ENCODE peak calls at places on chromosome 5, in four cellular contexts. One of them, this sample, is unnamed.

GRCh38 chr5:139863361-139863760 is 67.8 kb downstream of the PSD2 start:
- DNase-seq in mucosa of descending colon: no peak
- DNase-seq in osteoblast: no peak
- DNase-seq in astrocyte: no peak
- DNase-seq in this sample: peak; percentile 76

GRCh38 chr5:15014809-15015208 is 143.2 kb upstream of the ANKH start:
- DNase-seq in mucosa of descending colon: no peak
- DNase-seq in osteoblast: no peak
- DNase-seq in astrocyte: peak; percentile 64
- DNase-seq in this sample: no peak

GRCh38 chr5:120765189-120765588 is 301.1 kb downstream of the PRR16 start:
- DNase-seq in mucosa of descending colon: no peak
- DNase-seq in osteoblast: no peak
- DNase-seq in astrocyte: no peak
- DNase-seq in this sample: no peak

GRCh38 chr5:138905541-138905940 is 30.4 kb upstream of the LRRTM2 start:
- DNase-seq in mucosa of descending colon: no peak
- DNase-seq in osteoblast: peak; percentile 57
- DNase-seq in astrocyte: peak; percentile 80
- DNase-seq in this sample: no peak

GRCh38 chr5:74149395-74149794 is 491.1 kb downstream of the ENC1 start:
- DNase-seq in mucosa of descending colon: no peak
- DNase-seq in osteoblast: no peak
- DNase-seq in astrocyte: peak; percentile 90
- DNase-seq in this sample: peak; percentile 69

GRCh38 chr5:89707891-89708290 is 701.7 kb downstream of the CETN3 start:
- DNase-seq in mucosa of descending colon: no peak
- DNase-seq in osteoblast: no peak
- DNase-seq in astrocyte: no peak
- DNase-seq in this sample: no peak

GRCh38 chr5:675111-675875 is 17.9 kb downstream of the TPPP start:
- DNase-seq in mucosa of descending colon: no peak
- DNase-seq in osteoblast: peak; percentile 46
- DNase-seq in astrocyte: no peak
- DNase-seq in this sample: no peak

GRCh38 chr5:105508519-105508918 is 1945.9 kb upstream of the NUDT12 start:
- DNase-seq in mucosa of descending colon: no peak
- DNase-seq in osteoblast: no peak
- DNase-seq in astrocyte: peak; percentile 24
- DNase-seq in this sample: no peak

GRCh38 chr5:152560508-152561137 is 155.5 kb upstream of the NMUR2 start:
- DNase-seq in mucosa of descending colon: no peak
- DNase-seq in osteoblast: no peak
- DNase-seq in astrocyte: peak; percentile 21
- DNase-seq in this sample: peak; percentile 70

GRCh38 chr5:36393656-36394438 is 92.1 kb upstream of the RANBP3L start:
- DNase-seq in mucosa of descending colon: no peak
- DNase-seq in osteoblast: no peak
- DNase-seq in astrocyte: no peak
- DNase-seq in this sample: no peak

GRCh38 chr5:76337949-76338589 is 65.0 kb upstream of the IQGAP2 start:
- DNase-seq in mucosa of descending colon: no peak
- DNase-seq in osteoblast: no peak
- DNase-seq in astrocyte: peak; percentile 70
- DNase-seq in this sample: no peak

GRCh38 chr5:88821161-88821560 is 61.8 kb downstream of the MEF2C start:
- DNase-seq in mucosa of descending colon: no peak
- DNase-seq in osteoblast: no peak
- DNase-seq in astrocyte: no peak
- DNase-seq in this sample: no peak

GRCh38 chr5:156330141-156330870 is 3.3 kb downstream of the SGCD start:
- DNase-seq in mucosa of descending colon: no peak
- DNase-seq in osteoblast: peak; percentile 78
- DNase-seq in astrocyte: peak; percentile 26
- DNase-seq in this sample: no peak

GRCh38 chr5:134124289-134125194 is 10.1 kb downstream of the TCF7 start:
- DNase-seq in mucosa of descending colon: no peak
- DNase-seq in osteoblast: peak; percentile 96
- DNase-seq in astrocyte: peak; percentile 71
- DNase-seq in this sample: no peak

GRCh38 chr5:122863240-122863639 is 17.8 kb downstream of the SNX24 start:
- DNase-seq in mucosa of descending colon: no peak
- DNase-seq in osteoblast: no peak
- DNase-seq in astrocyte: no peak
- DNase-seq in this sample: no peak

GRCh38 chr5:122863721-122864120 is 18.3 kb downstream of the SNX24 start:
- DNase-seq in mucosa of descending colon: no peak
- DNase-seq in osteoblast: no peak
- DNase-seq in astrocyte: no peak
- DNase-seq in this sample: no peak

GRCh38 chr5:122864400-122864799 is 19.0 kb downstream of the SNX24 start:
- DNase-seq in mucosa of descending colon: no peak
- DNase-seq in osteoblast: no peak
- DNase-seq in astrocyte: no peak
- DNase-seq in this sample: no peak

GRCh38 chr5:122858451-122858850 is 13.0 kb downstream of the SNX24 start:
- DNase-seq in mucosa of descending colon: no peak
- DNase-seq in osteoblast: no peak
- DNase-seq in astrocyte: peak; percentile 23
- DNase-seq in this sample: no peak
- H3K4me3 ChIP-seq in mucosa of descending colon: no peak overlapping the region
- H3K4me3 ChIP-seq in osteoblast: no peak overlapping the region
- H3K4me3 ChIP-seq in astrocyte: no peak overlapping the region
- H3K4me3 ChIP-seq in this sample: no peak overlapping the region

DNA sequence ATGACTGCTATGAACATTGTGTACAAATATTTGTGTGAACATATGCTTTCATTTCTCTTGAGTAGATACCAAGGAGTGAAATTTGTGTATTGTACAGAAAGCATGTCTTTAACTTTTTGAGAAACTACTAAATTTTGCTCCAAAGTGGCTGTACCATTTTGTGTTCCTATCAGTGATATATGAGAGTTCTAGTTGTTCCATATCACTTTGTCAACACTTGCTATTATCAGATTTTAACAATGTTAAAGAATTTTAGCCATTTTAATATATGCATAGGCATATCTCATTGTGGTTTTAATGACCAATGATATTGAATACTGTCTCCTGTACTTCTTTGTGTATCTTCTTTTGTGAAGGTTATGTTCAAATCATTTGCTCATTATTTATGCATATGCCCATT is 142.9 kb upstream of the NR3C1 start:
- DNase-seq in mucosa of descending colon: no peak
- DNase-seq in osteoblast: no peak
- DNase-seq in astrocyte: no peak
- DNase-seq in this sample: no peak
- H3K4me3 ChIP-seq in mucosa of descending colon: no peak overlapping the region
- H3K4me3 ChIP-seq in osteoblast: no peak overlapping the region
- H3K4me3 ChIP-seq in astrocyte: no peak overlapping the region
- H3K4me3 ChIP-seq in this sample: no peak overlapping the region

GRCh38 chr5:135439426-135440205 is 7.5 kb downstream of the DCANP1 start:
- DNase-seq in mucosa of descending colon: no peak
- DNase-seq in osteoblast: peak; percentile 17
- DNase-seq in astrocyte: no peak
- DNase-seq in this sample: peak; percentile 48

GRCh38 chr5:135437796-135438560 is 9.2 kb downstream of the DCANP1 start:
- DNase-seq in mucosa of descending colon: no peak
- DNase-seq in osteoblast: peak; percentile 92
- DNase-seq in astrocyte: peak; percentile 91
- DNase-seq in this sample: peak; percentile 64

GRCh38 chr5:135436856-135437795 is 10.0 kb downstream of the DCANP1 start:
- DNase-seq in mucosa of descending colon: no peak
- DNase-seq in osteoblast: peak; percentile 67
- DNase-seq in astrocyte: peak; percentile 32
- DNase-seq in this sample: no peak

GRCh38 chr5:135441256-135441915 is 5.8 kb downstream of the DCANP1 start:
- DNase-seq in mucosa of descending colon: no peak
- DNase-seq in osteoblast: no peak
- DNase-seq in astrocyte: no peak
- DNase-seq in this sample: peak; percentile 50

DNA sequence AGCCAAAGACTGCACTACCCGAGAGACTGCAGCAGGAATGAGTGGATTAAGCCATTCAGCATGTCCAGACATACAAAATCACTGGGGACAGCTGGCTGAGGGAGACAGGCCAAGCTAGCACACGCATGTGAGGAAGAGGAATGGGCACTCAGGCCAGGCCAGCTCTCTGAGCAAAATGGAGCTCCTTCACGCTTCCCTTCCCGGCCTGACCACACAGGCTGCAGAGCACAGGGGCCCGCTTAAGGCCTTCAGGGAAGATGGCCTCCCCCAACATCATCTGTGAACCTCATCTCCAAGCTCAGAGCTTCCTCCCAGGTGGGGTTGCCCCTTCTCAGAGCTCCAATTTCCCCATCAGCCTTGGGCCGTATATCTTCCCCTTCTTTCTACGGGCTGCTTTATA is 8.4 kb downstream of the DCANP1 start:
- DNase-seq in mucosa of descending colon: no peak
- DNase-seq in osteoblast: peak; percentile 15
- DNase-seq in astrocyte: no peak
- DNase-seq in this sample: no peak
- H3K4me3 ChIP-seq in mucosa of descending colon: no peak overlapping the region
- H3K4me3 ChIP-seq in osteoblast: no peak overlapping the region
- H3K4me3 ChIP-seq in astrocyte: no peak overlapping the region
- H3K4me3 ChIP-seq in this sample: no peak overlapping the region

GRCh38 chr5:128536861-128537305 is 1.2 kb downstream of the FBN2 start:
- DNase-seq in mucosa of descending colon: peak; percentile 36
- DNase-seq in osteoblast: peak; percentile 29
- DNase-seq in astrocyte: no peak
- DNase-seq in this sample: no peak

GRCh38 chr5:128537306-128537998 is 593 bp downstream of the FBN2 start:
- DNase-seq in mucosa of descending colon: peak; percentile 41
- DNase-seq in osteoblast: peak; percentile 89
- DNase-seq in astrocyte: peak; percentile 34
- DNase-seq in this sample: peak; percentile 68

GRCh38 chr5:128538249-128539037 is 398 bp upstream of the FBN2 start:
- DNase-seq in mucosa of descending colon: peak; percentile 60
- DNase-seq in osteoblast: peak; percentile 89
- DNase-seq in astrocyte: peak; percentile 62
- DNase-seq in this sample: peak; percentile 73

GRCh38 chr5:128539038-128539429 is 989 bp upstream of the FBN2 start:
- DNase-seq in mucosa of descending colon: no peak
- DNase-seq in osteoblast: peak; percentile 76
- DNase-seq in astrocyte: no peak
- DNase-seq in this sample: peak; percentile 48

DNA sequence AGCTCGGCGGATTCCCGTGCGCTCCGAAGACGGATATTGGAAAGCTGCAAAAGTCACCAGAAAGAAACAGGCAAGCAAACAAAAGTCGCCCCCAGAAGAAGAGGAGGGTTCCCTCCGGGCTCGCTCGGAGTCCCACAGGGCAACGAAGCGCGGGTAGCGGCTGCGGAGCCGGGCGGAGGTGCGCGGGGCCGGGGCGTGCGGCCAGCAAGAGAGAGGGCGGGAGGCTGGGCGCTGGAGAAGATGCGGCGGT is at the start of gene FBN2:
- DNase-seq in mucosa of descending colon: no peak
- DNase-seq in osteoblast: no peak
- DNase-seq in astrocyte: no peak
- DNase-seq in this sample: no peak
- H3K4me3 ChIP-seq in mucosa of descending colon: peak within 1 kb of the TSS; percentile 9
- H3K4me3 ChIP-seq in osteoblast: peak within 1 kb of the TSS; percentile 75
- H3K4me3 ChIP-seq in astrocyte: peak within 1 kb of the TSS; percentile 75
- H3K4me3 ChIP-seq in this sample: peak within 1 kb of the TSS; percentile 43

GRCh38 chr5:102800427-102800826 is 45.3 kb downstream of the PAM start:
- DNase-seq in mucosa of descending colon: no peak
- DNase-seq in osteoblast: no peak
- DNase-seq in astrocyte: no peak
- DNase-seq in this sample: no peak
- H3K4me3 ChIP-seq in mucosa of descending colon: no peak overlapping the region
- H3K4me3 ChIP-seq in osteoblast: no peak overlapping the region
- H3K4me3 ChIP-seq in astrocyte: no peak overlapping the region
- H3K4me3 ChIP-seq in this sample: no peak overlapping the region

DNA sequence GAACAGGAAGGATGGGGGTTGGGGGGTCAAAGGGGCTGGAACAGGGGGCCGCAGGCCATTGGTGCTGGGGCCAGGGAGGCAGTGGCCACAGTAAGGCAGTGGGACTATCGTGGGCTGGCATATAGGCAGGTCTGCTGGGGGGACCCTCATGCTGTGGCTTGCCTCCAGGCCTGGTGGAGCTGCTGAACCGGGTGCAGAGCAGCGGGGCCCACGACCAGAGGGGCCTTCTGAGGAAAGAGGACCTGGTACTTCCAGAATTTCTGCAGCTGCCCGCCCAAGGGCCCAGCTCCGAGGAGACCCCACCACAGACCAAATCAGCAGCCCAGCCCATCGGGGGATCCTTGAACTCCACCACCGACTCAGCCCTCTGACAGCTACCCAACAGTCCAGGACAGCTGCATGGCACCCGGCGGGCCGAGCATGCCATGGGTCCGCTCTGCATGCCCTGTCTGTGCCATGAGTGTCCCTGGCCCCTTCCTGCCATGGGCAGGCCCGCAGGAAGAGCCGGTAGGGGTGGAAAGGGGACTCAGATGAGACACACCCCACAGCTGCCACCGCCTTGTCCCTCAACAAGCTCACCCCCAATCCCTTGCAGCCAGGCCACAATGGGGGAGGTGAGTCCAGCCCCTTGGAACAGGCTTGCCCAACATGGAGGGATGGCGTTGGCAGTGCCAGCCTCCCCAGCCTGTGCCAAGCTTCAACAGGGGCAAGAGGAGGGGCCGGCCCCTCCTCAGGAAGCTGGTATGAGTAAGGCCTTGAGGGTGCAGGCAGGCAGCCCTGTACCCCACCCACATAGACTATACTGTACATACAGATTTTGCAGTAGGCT is 12.3 kb upstream of the SLC34A1 start:
- DNase-seq in mucosa of descending colon: no peak
- DNase-seq in osteoblast: peak; percentile 57
- DNase-seq in astrocyte: no peak
- DNase-seq in this sample: no peak
- H3K4me3 ChIP-seq in mucosa of descending colon: no peak overlapping the region
- H3K4me3 ChIP-seq in osteoblast: peak overlapping the region; percentile 73
- H3K4me3 ChIP-seq in astrocyte: no peak overlapping the region
- H3K4me3 ChIP-seq in this sample: no peak overlapping the region

GRCh38 chr5:84715686-84716085 is 331.0 kb upstream of the EDIL3 start:
- DNase-seq in mucosa of descending colon: no peak
- DNase-seq in osteoblast: no peak
- DNase-seq in astrocyte: no peak
- DNase-seq in this sample: no peak
- H3K4me3 ChIP-seq in mucosa of descending colon: no peak overlapping the region
- H3K4me3 ChIP-seq in osteoblast: no peak overlapping the region
- H3K4me3 ChIP-seq in astrocyte: no peak overlapping the region
- H3K4me3 ChIP-seq in this sample: no peak overlapping the region

DNA sequence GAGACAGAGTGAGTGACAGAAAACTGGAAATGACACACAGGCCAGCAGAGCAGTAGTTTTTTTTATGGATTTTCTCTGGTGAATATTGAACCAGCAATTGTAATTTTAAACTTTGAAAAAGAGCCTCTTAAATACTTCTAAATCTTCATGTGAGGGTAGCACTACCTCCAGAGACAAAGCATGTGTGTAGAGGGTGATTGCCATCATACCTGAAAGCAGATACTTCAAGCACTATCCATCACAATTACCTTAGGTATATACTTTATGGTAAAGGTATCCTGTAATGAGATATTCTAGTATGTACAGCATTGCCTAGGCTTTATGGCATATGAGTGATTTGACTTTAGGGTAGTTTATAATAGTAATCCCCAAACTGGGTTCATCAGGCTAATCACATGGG is 3.4 kb upstream of the EBF1 start:
- DNase-seq in mucosa of descending colon: no peak
- DNase-seq in osteoblast: peak; percentile 61
- DNase-seq in astrocyte: no peak
- DNase-seq in this sample: no peak
- H3K4me3 ChIP-seq in mucosa of descending colon: no peak overlapping the region
- H3K4me3 ChIP-seq in osteoblast: peak overlapping the region; percentile 99
- H3K4me3 ChIP-seq in astrocyte: no peak overlapping the region
- H3K4me3 ChIP-seq in this sample: no peak overlapping the region

GRCh38 chr5:12626556-12626955 is 722.3 kb upstream of the CTNND2 start:
- DNase-seq in mucosa of descending colon: no peak
- DNase-seq in osteoblast: no peak
- DNase-seq in astrocyte: no peak
- DNase-seq in this sample: no peak
- H3K4me3 ChIP-seq in mucosa of descending colon: no peak overlapping the region
- H3K4me3 ChIP-seq in osteoblast: no peak overlapping the region
- H3K4me3 ChIP-seq in astrocyte: no peak overlapping the region
- H3K4me3 ChIP-seq in this sample: no peak overlapping the region

This sample was measured in upper lobe of right lung.